ENCODE peak calls at places on chromosomes 3 and 15, in nine cellular contexts. R is GM12865; A is NCI-H1417; K is NCI-H1105; J is WERI-Rb-1; G is activated effector memory CD4-positive, alpha-beta T cell treated with anti-CD3 and anti-CD28 coated beads, Interleukin-2, amount 50 U/mL, for 16 hours; X is NAMALWA; H is T-cell; I is cardiac muscle cell. Z is an unnamed sample.

GRCh38 chr3:64343692-64344440 is 118.6 kb upstream of the PRICKLE2 start:
- DNase-seq in R (no peak), A (no peak), K (no peak), J (no peak), G (no peak), X (no peak), H (no peak), I (peak), Z (no peak)

GRCh38 chr3:66823532-66823931 is 174.6 kb upstream of the KBTBD8 start:
- DNase-seq in R (no peak), A (no peak), K (no peak), J (no peak), G (no peak), X (no peak), H (no peak), I (no peak), Z (no peak)

GRCh38 chr3:62548806-62549205 is 175.5 kb upstream of the FEZF2 start:
- DNase-seq in R (no peak), A (no peak), K (no peak), J (no peak), G (no peak), X (no peak), H (no peak), I (no peak), Z (no peak)

GRCh38 chr3:31439888-31440287 is 92.8 kb upstream of the STT3B start:
- DNase-seq in R (no peak), A (peak), K (no peak), J (no peak), G (no peak), X (no peak), H (no peak), I (no peak), Z (no peak)

GRCh38 chr3:39196671-39197446 is 4.5 kb upstream of the XIRP1 start:
- DNase-seq in R (no peak), A (no peak), K (peak), J (no peak), G (no peak), X (no peak), H (no peak), I (no peak), Z (no peak)

GRCh38 chr3:72086712-72087093 is 301.8 kb upstream of the PROK2 start:
- DNase-seq in R (no peak), A (no peak), K (no peak), J (no peak), G (no peak), X (no peak), H (no peak), I (no peak), Z (no peak)

GRCh38 chr3:72351536-72351935 is 496.7 kb downstream of the SHQ1 start:
- DNase-seq in R (no peak), A (no peak), K (no peak), J (no peak), G (no peak), X (no peak), H (no peak), I (no peak), Z (no peak)

GRCh38 chr15:78306176-78306774 is 6.9 kb upstream of the SKIC8 start:
- DNase-seq in R (no peak), A (no peak), K (no peak), J (no peak), G (peak), X (no peak), H (no peak), I (peak), Z (no peak)

GRCh38 chr15:67290319-67290718 is 35.7 kb downstream of the IQCH start:
- DNase-seq in R (no peak), A (no peak), K (no peak), J (no peak), G (no peak), X (no peak), H (no peak), I (peak), Z (no peak)

GRCh38 chr15:44804303-44805046 is 68.1 kb downstream of the TRIM69 start:
- DNase-seq in R (peak), A (no peak), K (no peak), J (no peak), G (no peak), X (no peak), H (no peak), I (peak), Z (no peak)

GRCh38 chr3:113231827-113232253 is 20.5 kb downstream of the BOC start:
- DNase-seq in R (no peak), A (peak), K (peak), J (no peak), G (no peak), X (no peak), H (no peak), I (peak), Z (no peak)

GRCh38 chr15:56243117-56243773 is 434 bp downstream of the RFX7 start:
- DNase-seq in R (peak), A (peak), K (peak), J (peak), G (peak), X (peak), H (peak), I (peak), Z (peak)

GRCh38 chr15:101456079-101456791 is 33.3 kb downstream of the PCSK6 start:
- DNase-seq in R (no peak), A (no peak), K (no peak), J (no peak), G (no peak), X (no peak), H (no peak), I (no peak), Z (no peak)

GRCh38 chr3:188082040-188082439 is 71.9 kb upstream of the LPP start:
- DNase-seq in R (no peak), A (no peak), K (no peak), J (no peak), G (no peak), X (peak), H (no peak), I (peak), Z (no peak)

GRCh38 chr15:70636540-70637165 is 126.7 kb downstream of the UACA start:
- DNase-seq in R (no peak), A (no peak), K (no peak), J (no peak), G (no peak), X (peak), H (no peak), I (peak), Z (no peak)

GRCh38 chr3:41041457-41041856 is 157.8 kb upstream of the CTNNB1 start:
- DNase-seq in R (no peak), A (no peak), K (no peak), J (no peak), G (no peak), X (no peak), H (no peak), I (no peak), Z (no peak)

GRCh38 chr3:194715022-194715800 is 29.5 kb downstream of the FAM43A start:
- DNase-seq in R (no peak), A (no peak), K (no peak), J (no peak), G (no peak), X (no peak), H (peak), I (no peak), Z (no peak)

GRCh38 chr15:36880226-36880912 is 220.0 kb downstream of the MEIS2 start:
- DNase-seq in R (no peak), A (peak), K (no peak), J (no peak), G (no peak), X (no peak), H (no peak), I (no peak), Z (no peak)

GRCh38 chr3:188431553-188431952 is 277.6 kb downstream of the LPP start:
- DNase-seq in R (no peak), A (no peak), K (no peak), J (no peak), G (no peak), X (no peak), H (no peak), I (peak), Z (no peak)

GRCh38 chr3:189990826-189991225 is 129.9 kb downstream of the P3H2 start:
- DNase-seq in R (no peak), A (no peak), K (no peak), J (no peak), G (no peak), X (no peak), H (no peak), I (no peak), Z (no peak)

GRCh38 chr15:89412906-89413411 is 78.3 kb upstream of the POLG start:
- DNase-seq in R (no peak), A (peak), K (no peak), J (peak), G (no peak), X (no peak), H (no peak), I (no peak), Z (peak)

GRCh38 chr15:59401810-59402569 is 29.3 kb upstream of the MYO1E start:
- DNase-seq in R (no peak), A (peak), K (peak), J (no peak), G (no peak), X (no peak), H (no peak), I (no peak), Z (no peak)

GRCh38 chr3:8595252-8595934 is 49.2 kb downstream of the SSUH2 start:
- DNase-seq in R (no peak), A (no peak), K (no peak), J (no peak), G (no peak), X (no peak), H (no peak), I (no peak), Z (no peak)

GRCh38 chr3:22322861-22323260 is 571.9 kb upstream of the ZNF385D start:
- DNase-seq in R (no peak), A (no peak), K (no peak), J (no peak), G (no peak), X (no peak), H (no peak), I (no peak), Z (no peak)

GRCh38 chr3:41915353-41915752 is 46.5 kb downstream of the ULK4 start:
- DNase-seq in R (no peak), A (no peak), K (no peak), J (no peak), G (no peak), X (no peak), H (no peak), I (no peak), Z (no peak)

GRCh38 chr3:31456373-31456772 is 76.4 kb upstream of the STT3B start:
- DNase-seq in R (no peak), A (no peak), K (no peak), J (no peak), G (no peak), X (no peak), H (no peak), I (no peak), Z (no peak)

GRCh38 chr15:50953302-50953701 is 44.8 kb downstream of the AP4E1 start:
- DNase-seq in R (no peak), A (no peak), K (no peak), J (no peak), G (no peak), X (no peak), H (no peak), I (peak), Z (no peak)

GRCh38 chr3:117695321-117695720 is 985.7 kb downstream of the TUSC7 start:
- DNase-seq in R (no peak), A (no peak), K (no peak), J (no peak), G (no peak), X (no peak), H (no peak), I (peak), Z (no peak)

GRCh38 chr3:18797378-18797777 is 350.9 kb upstream of the KCNH8 start:
- DNase-seq in R (no peak), A (no peak), K (no peak), J (no peak), G (no peak), X (no peak), H (no peak), I (no peak), Z (no peak)

GRCh38 chr3:138938877-138939562 is 7.9 kb downstream of the FOXL2 start:
- DNase-seq in R (no peak), A (no peak), K (no peak), J (no peak), G (peak), X (no peak), H (no peak), I (no peak), Z (no peak)

GRCh38 chr3:183883291-183884096 is 1.2 kb downstream of the PARL start:
- DNase-seq in R (no peak), A (no peak), K (no peak), J (peak), G (no peak), X (no peak), H (no peak), I (no peak), Z (no peak)

GRCh38 chr3:37962906-37963486 is 27.6 kb upstream of the VILL start:
- DNase-seq in R (no peak), A (no peak), K (no peak), J (no peak), G (no peak), X (no peak), H (no peak), I (no peak), Z (no peak)

GRCh38 chr3:98921957-98922356 is 20.5 kb upstream of the DCBLD2 start:
- DNase-seq in R (no peak), A (no peak), K (no peak), J (no peak), G (no peak), X (no peak), H (no peak), I (no peak), Z (no peak)

Z was measured in upper lobe of right lung.